ENCODE peak calls at places on chromosome 12, in seven cellular contexts. One of them, this sample, is unnamed.
A peak's percentile ranks its signal among the peaks of the same experiment; 100 is the strongest.

GRCh38 chr12:131908082-131908715 is 13.8 kb downstream of the ULK1 start:
- DNase-seq in H1: no peak
- DNase-seq in SK-N-SH: no peak
- DNase-seq in HepG2: no peak
- DNase-seq in GM12892: no peak
- DNase-seq in GM12891: no peak
- DNase-seq in K562: no peak
- DNase-seq in this sample: no peak

GRCh38 chr12:32302218-32302826 is 97.0 kb upstream of the FGD4 start:
- DNase-seq in GM12891: peak; percentile 41
- DNase-seq in HepG2: peak; percentile 53
- DNase-seq in K562: peak; percentile 49
- DNase-seq in H1: no peak
- DNase-seq in SK-N-SH: peak; percentile 55
- DNase-seq in GM12892: peak; percentile 36
- DNase-seq in this sample: peak; percentile 63

GRCh38 chr12:93140801-93141200 is 211.7 kb upstream of the EEA1 start:
- DNase-seq in HepG2: no peak
- DNase-seq in K562: no peak
- DNase-seq in SK-N-SH: no peak
- DNase-seq in H1: no peak
- DNase-seq in GM12892: no peak
- DNase-seq in GM12891: no peak
- DNase-seq in this sample: no peak

GRCh38 chr12:12582895-12583303 is 20.2 kb upstream of the DUSP16 start:
- DNase-seq in H1: no peak
- DNase-seq in HepG2: peak; percentile 71
- DNase-seq in K562: no peak
- DNase-seq in SK-N-SH: no peak
- DNase-seq in GM12892: peak; percentile 41
- DNase-seq in GM12891: no peak
- DNase-seq in this sample: peak; percentile 100

GRCh38 chr12:47881826-47882427 is 22.9 kb downstream of the VDR start:
- DNase-seq in H1: no peak
- DNase-seq in K562: no peak
- DNase-seq in GM12892: no peak
- DNase-seq in SK-N-SH: no peak
- DNase-seq in GM12891: no peak
- DNase-seq in HepG2: no peak
- DNase-seq in this sample: no peak

GRCh38 chr12:108575199-108575912 is 13.0 kb downstream of the ISCU start:
- DNase-seq in GM12892: no peak
- DNase-seq in HepG2: no peak
- DNase-seq in GM12891: no peak
- DNase-seq in SK-N-SH: no peak
- DNase-seq in K562: no peak
- DNase-seq in H1: no peak
- DNase-seq in this sample: no peak

GRCh38 chr12:52651726-52652261 is at the start of gene KRT2:
- DNase-seq in H1: no peak
- DNase-seq in GM12891: no peak
- DNase-seq in GM12892: no peak
- DNase-seq in HepG2: no peak
- DNase-seq in SK-N-SH: no peak
- DNase-seq in K562: no peak
- DNase-seq in this sample: no peak

GRCh38 chr12:78229491-78230209 is 399.0 kb downstream of the NAV3 start:
- DNase-seq in H1: peak; percentile 19
- DNase-seq in SK-N-SH: peak; percentile 13
- DNase-seq in GM12892: no peak
- DNase-seq in K562: no peak
- DNase-seq in HepG2: peak; percentile 28
- DNase-seq in GM12891: peak; percentile 2
- DNase-seq in this sample: peak; percentile 21

GRCh38 chr12:112096070-112096469 is 12.5 kb downstream of the NAA25 start:
- DNase-seq in SK-N-SH: no peak
- DNase-seq in HepG2: no peak
- DNase-seq in GM12892: no peak
- DNase-seq in H1: no peak
- DNase-seq in K562: no peak
- DNase-seq in GM12891: peak; percentile 38
- DNase-seq in this sample: peak; percentile 47

GRCh38 chr12:99455350-99456037 is 192.1 kb upstream of the GARIN6 start:
- DNase-seq in H1: peak; percentile 23
- DNase-seq in GM12891: no peak
- DNase-seq in K562: no peak
- DNase-seq in HepG2: no peak
- DNase-seq in GM12892: no peak
- DNase-seq in SK-N-SH: no peak
- DNase-seq in this sample: no peak

GRCh38 chr12:131074221-131075083 is 120.7 kb downstream of the ADGRD1 start:
- DNase-seq in SK-N-SH: no peak
- DNase-seq in K562: no peak
- DNase-seq in HepG2: no peak
- DNase-seq in GM12892: no peak
- DNase-seq in GM12891: no peak
- DNase-seq in H1: no peak
- DNase-seq in this sample: no peak

GRCh38 chr12:48814313-48815280 is 3.7 kb upstream of the CACNB3 start:
- DNase-seq in GM12892: peak; percentile 94
- DNase-seq in GM12891: peak; percentile 96
- DNase-seq in H1: no peak
- DNase-seq in HepG2: peak; percentile 42
- DNase-seq in K562: peak; percentile 94
- DNase-seq in SK-N-SH: peak; percentile 96
- DNase-seq in this sample: peak; percentile 31

GRCh38 chr12:9134981-9135628 is 19.4 kb upstream of the A2M start:
- DNase-seq in GM12892: no peak
- DNase-seq in SK-N-SH: no peak
- DNase-seq in K562: peak; percentile 15
- DNase-seq in H1: no peak
- DNase-seq in HepG2: peak; percentile 56
- DNase-seq in GM12891: no peak
- DNase-seq in this sample: no peak

GRCh38 chr12:503111-503761 is 43.5 kb downstream of the B4GALNT3 start:
- DNase-seq in H1: no peak
- DNase-seq in GM12891: no peak
- DNase-seq in K562: no peak
- DNase-seq in SK-N-SH: no peak
- DNase-seq in HepG2: no peak
- DNase-seq in GM12892: no peak
- DNase-seq in this sample: no peak

GRCh38 chr12:25645421-25645820 is 92.3 kb upstream of the LMNTD1 start:
- DNase-seq in GM12892: no peak
- DNase-seq in K562: no peak
- DNase-seq in GM12891: no peak
- DNase-seq in H1: no peak
- DNase-seq in SK-N-SH: peak; percentile 16
- DNase-seq in HepG2: no peak
- DNase-seq in this sample: no peak

DNA sequence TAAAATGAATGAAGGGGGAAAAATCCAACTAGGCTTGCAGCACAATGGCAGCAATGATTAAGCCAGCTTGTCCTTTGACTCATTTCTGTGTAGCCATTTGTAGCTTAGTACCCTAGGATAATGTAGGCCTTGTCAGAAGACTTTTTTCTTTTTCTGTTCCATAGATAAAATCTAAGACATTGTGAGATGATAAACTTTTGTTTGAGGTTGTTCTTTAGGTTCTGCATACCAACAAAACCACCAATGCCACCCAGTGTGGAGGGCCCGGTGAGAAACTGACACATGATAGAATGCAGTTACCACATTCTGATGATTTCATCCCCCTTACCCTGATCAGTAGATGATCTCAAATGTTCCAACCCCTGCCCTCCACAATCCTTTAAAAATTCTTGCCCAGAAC is 6.6 kb upstream of the KLRD1 start:
- DNase-seq in K562: no peak
- DNase-seq in SK-N-SH: no peak
- DNase-seq in GM12892: no peak
- DNase-seq in HepG2: no peak
- DNase-seq in GM12891: no peak
- DNase-seq in H1: no peak
- DNase-seq in this sample: no peak
- TF ChIP-seq TAF1 in K562: no peak
- TF ChIP-seq TAF1 in SK-N-SH: no peak
- TF ChIP-seq TAF1 in GM12892: no peak
- TF ChIP-seq TAF1 in HepG2: no peak
- TF ChIP-seq TAF1 in GM12891: no peak
- TF ChIP-seq TAF1 in H1: no peak
- TF ChIP-seq TAF1 in this sample: no peak

DNA sequence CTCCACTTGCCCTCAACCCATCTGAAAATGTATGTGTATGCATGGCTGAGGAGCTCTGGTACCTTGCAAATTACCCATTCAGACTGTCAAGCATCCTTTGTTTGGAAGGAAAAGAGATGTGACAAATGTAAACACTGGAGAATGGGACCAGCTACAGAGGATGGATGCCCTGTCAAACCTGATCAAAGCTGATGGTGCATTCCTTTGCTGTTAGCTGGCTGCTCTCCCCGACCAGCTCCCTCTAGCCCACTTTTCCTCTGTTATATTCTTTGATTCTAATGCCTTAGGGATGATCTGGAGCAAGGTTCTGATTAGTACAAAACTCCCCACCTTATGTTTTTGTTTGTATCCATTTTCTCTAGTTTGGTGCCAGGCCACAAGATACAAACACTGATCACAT is 310.3 kb downstream of the C12orf75 start:
- DNase-seq in K562: no peak
- DNase-seq in GM12891: no peak
- DNase-seq in GM12892: no peak
- DNase-seq in HepG2: no peak
- DNase-seq in SK-N-SH: no peak
- DNase-seq in H1: no peak
- DNase-seq in this sample: no peak
- TF ChIP-seq TAF1 in K562: no peak
- TF ChIP-seq TAF1 in GM12891: no peak
- TF ChIP-seq TAF1 in GM12892: no peak
- TF ChIP-seq TAF1 in HepG2: no peak
- TF ChIP-seq TAF1 in SK-N-SH: no peak
- TF ChIP-seq TAF1 in H1: no peak
- TF ChIP-seq TAF1 in this sample: no peak

DNA sequence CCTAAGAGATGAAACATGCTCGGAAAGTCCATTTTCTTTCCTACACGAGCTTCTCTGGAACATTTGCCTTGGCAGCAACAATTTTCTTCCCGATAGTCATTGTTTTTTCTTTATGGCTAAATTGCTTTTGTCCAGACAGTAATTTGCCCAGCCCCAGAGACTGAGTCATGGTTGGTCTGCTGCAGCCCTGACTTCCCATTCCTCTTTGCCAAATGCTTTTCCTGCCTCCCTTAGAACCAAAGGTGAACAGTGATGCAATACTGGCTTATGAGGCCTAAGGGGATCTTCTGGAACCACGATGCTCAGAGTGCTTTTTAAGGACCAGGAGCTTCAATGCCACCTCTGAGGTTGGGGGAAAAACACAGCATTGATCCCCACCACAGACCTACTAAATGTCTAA is 1599.6 kb upstream of the TMEM132C start:
- DNase-seq in HepG2: no peak
- DNase-seq in H1: no peak
- DNase-seq in GM12891: no peak
- DNase-seq in SK-N-SH: no peak
- DNase-seq in GM12892: no peak
- DNase-seq in K562: no peak
- DNase-seq in this sample: no peak
- TF ChIP-seq TAF1 in HepG2: no peak
- TF ChIP-seq TAF1 in H1: no peak
- TF ChIP-seq TAF1 in GM12891: no peak
- TF ChIP-seq TAF1 in SK-N-SH: no peak
- TF ChIP-seq TAF1 in GM12892: no peak
- TF ChIP-seq TAF1 in K562: no peak
- TF ChIP-seq TAF1 in this sample: no peak

GRCh38 chr12:110424237-110424636 is 20.7 kb upstream of the ANAPC7 start:
- DNase-seq in GM12891: no peak
- DNase-seq in HepG2: no peak
- DNase-seq in H1: peak; percentile 21
- DNase-seq in K562: no peak
- DNase-seq in SK-N-SH: no peak
- DNase-seq in GM12892: no peak
- DNase-seq in this sample: no peak
- TF ChIP-seq TAF1 in GM12891: no peak
- TF ChIP-seq TAF1 in HepG2: no peak
- TF ChIP-seq TAF1 in H1: no peak
- TF ChIP-seq TAF1 in K562: no peak
- TF ChIP-seq TAF1 in SK-N-SH: no peak
- TF ChIP-seq TAF1 in GM12892: no peak
- TF ChIP-seq TAF1 in this sample: no peak

This sample was measured in GM12878.